ENCODE peak calls at places on chromosomes 2 and 18, in five cellular contexts. W is fibroblast of lung; F is dorsolateral prefrontal cortex; R is CD8-positive, alpha-beta T cell; C is keratinocyte. X is an unnamed sample.

GRCh38 chr18:21459706-21460286 is 140.7 kb downstream of the ESCO1 start:
- DNase-seq in W (no peak), F (no peak), R (no peak), C (no peak), X (no peak)

GRCh38 chr2:231133365-231134114 is 8.7 kb upstream of the HTR2B start:
- DNase-seq in W (no peak), F (no peak), R (no peak), C (no peak), X (no peak)

GRCh38 chr2:226673314-226673723 is 126.3 kb downstream of the IRS1 start:
- DNase-seq in W (peak; percentile 96), F (no peak), R (no peak), C (peak; percentile 97), X (peak; percentile 70)

GRCh38 chr2:223047260-223047761 is 4.7 kb upstream of the KCNE4 start:
- DNase-seq in W (peak; percentile 89), F (no peak), R (no peak), C (no peak), X (no peak)

GRCh38 chr2:95274291-95275150 is at the start of gene PROM2:
- DNase-seq in W (no peak), F (peak; percentile 17), R (no peak), C (no peak), X (no peak)

GRCh38 chr18:78492064-78492812 is 487.4 kb upstream of the SALL3 start:
- DNase-seq in W (no peak), F (no peak), R (no peak), C (no peak), X (no peak)

GRCh38 chr2:189848276-189848675 is 64.0 kb downstream of the PMS1 start:
- DNase-seq in W (peak; percentile 63), F (no peak), R (no peak), C (no peak), X (no peak)

GRCh38 chr2:232776435-232776834 is at the start of gene KCNJ13:
- DNase-seq in W (peak; percentile 50), F (no peak), R (no peak), C (no peak), X (no peak)

GRCh38 chr18:79361766-79362522 is 33.8 kb upstream of the NFATC1 start:
- DNase-seq in W (peak; percentile 94), F (no peak), R (no peak), C (no peak), X (no peak)

GRCh38 chr2:58484201-58484600 is 243.1 kb upstream of the FANCL start:
- DNase-seq in W (peak; percentile 97), F (no peak), R (no peak), C (no peak), X (no peak)

GRCh38 chr2:102197389-102198137 is 10.7 kb downstream of the IL1RL2 start:
- DNase-seq in W (no peak), F (no peak), R (no peak), C (no peak), X (no peak)

DNA sequence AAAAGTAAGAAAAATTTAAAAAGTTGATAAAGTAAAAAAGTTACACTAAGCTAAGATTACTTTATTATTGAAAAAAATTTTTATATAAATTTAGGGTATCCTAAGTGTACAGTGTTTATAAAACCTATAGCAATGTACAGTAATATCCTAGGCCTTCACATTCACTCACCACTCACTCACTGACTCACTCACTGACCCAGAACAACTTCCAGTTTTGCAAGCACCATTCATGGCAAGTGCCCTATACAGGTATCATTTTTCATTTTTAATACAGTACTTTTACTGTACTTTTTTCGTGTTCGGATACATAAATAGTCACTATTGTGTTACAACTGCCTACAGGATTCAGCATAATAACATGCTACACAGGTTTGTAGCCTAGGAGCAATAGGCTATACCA is 8.9 kb upstream of the THUMPD2 start:
- DNase-seq in W (no peak), F (no peak), R (no peak), C (no peak), X (no peak)
- H3K27ac ChIP-seq in W (no peak overlapping the region), F (no peak overlapping the region), R (no peak overlapping the region), C (no peak overlapping the region), X (peak overlapping the region; percentile 22)

GRCh38 chr2:108235577-108235976 is 4.2 kb upstream of the SULT1C3 start:
- DNase-seq in W (no peak), F (no peak), R (no peak), C (no peak), X (no peak)
- H3K27ac ChIP-seq in W (no peak overlapping the region), F (no peak overlapping the region), R (no peak overlapping the region), C (no peak overlapping the region), X (no peak overlapping the region)

DNA sequence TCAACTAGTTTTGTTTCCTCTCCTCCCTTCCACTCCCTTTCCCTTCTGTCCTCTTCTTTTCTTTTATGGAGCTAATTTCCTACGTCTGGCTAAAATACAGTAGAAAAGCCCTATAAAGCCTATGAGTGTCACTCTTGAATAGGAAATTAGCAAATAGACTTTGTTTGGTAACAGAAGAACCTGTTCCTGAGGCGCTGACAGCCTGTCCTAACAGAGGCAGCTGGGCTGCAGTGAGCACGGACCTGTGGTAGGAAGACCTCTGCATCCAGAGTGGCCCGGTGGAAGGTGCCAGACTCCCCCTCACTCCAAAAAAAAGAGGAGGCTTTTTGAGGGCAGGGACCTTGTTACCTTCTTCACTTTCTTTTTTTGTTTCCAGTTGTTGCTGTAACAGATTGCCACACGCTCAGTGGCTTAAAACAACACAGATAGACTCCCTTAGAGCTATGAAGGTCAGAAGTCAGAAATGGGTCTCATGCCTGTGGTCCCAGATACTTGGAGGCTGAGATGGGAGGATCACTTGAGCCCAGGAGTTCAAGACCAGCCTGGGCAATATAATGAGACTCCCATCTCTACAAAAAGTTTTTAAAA is 81.2 kb upstream of the TXNDC2 start:
- DNase-seq in W (no peak), F (no peak), R (no peak), C (no peak), X (no peak)
- H3K27ac ChIP-seq in W (no peak overlapping the region), F (peak overlapping the region; percentile 31), R (no peak overlapping the region), C (no peak overlapping the region), X (no peak overlapping the region)

DNA sequence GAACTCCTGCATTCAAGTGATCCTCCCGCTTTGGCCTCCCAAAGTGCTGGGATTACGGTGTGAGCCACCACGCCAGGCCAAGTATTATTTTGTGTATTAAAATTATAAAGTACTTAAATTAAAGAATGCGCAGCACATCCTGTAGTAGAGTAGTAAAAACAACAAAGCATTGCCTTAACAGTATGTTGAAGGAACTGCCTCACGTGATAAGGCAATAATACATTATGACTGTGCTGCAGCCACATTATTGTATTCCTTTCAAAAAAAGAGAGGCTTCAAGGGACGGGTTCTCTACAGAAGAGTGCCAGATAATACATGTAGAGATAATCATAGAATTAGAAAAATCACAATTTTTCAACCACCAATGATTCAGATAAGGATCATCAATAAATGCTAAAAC is 33.7 kb downstream of the C2orf76 start:
- DNase-seq in W (no peak), F (no peak), R (no peak), C (no peak), X (no peak)
- H3K27ac ChIP-seq in W (no peak overlapping the region), F (no peak overlapping the region), R (no peak overlapping the region), C (no peak overlapping the region), X (no peak overlapping the region)

GRCh38 chr2:215712219-215712849 is 276.5 kb upstream of the FN1 start:
- DNase-seq in W (peak; percentile 43), F (no peak), R (no peak), C (no peak), X (no peak)

GRCh38 chr2:215712850-215713230 is 277.0 kb upstream of the FN1 start:
- DNase-seq in W (peak; percentile 65), F (no peak), R (no peak), C (no peak), X (no peak)

GRCh38 chr2:215711484-215712034 is 275.7 kb upstream of the FN1 start:
- DNase-seq in W (peak; percentile 92), F (no peak), R (no peak), C (no peak), X (no peak)

GRCh38 chr2:215716971-215717370 is 281.1 kb upstream of the FN1 start:
- DNase-seq in W (peak; percentile 54), F (no peak), R (no peak), C (no peak), X (no peak)

DNA sequence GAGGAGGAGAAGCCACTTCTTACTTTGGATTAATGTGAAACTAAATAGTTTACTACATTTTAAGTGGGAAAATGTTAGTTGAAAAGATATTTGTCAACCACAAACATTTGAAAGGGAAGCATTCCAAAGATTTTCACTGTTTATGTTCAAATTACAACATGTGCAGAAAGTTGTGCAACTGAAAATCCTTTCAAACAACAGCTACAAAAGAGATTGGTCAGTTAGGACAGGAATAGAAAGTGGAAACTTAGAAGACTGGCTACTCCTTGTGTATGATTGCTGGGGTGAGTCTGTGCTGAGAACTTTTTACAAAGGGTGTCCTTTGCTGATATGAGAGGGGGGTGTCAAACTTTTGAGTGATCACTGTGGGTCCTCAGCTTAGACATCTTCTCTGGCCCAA is 277.5 kb upstream of the FN1 start:
- DNase-seq in W (peak; percentile 89), F (no peak), R (no peak), C (no peak), X (no peak)
- H3K27ac ChIP-seq in W (peak overlapping the region; percentile 68), F (no peak overlapping the region), R (no peak overlapping the region), C (no peak overlapping the region), X (no peak overlapping the region)

X was measured in epithelial cell of prostate.